ENCODE peak calls at places on chromosomes 6 and 20, in six cellular contexts. One of them, this sample, is unnamed. For H3K4me1, the result is how much of the 10 kb centered on the place peaks cover.

GRCh38 chr6:31532644-31533454 is 4.1 kb downstream of the MCCD1 start:
- DNase-seq in mesenchymal stem cell: no peak
- DNase-seq in H9: no peak
- DNase-seq in H1: no peak
- DNase-seq in mesendoderm: no peak
- DNase-seq in IMR-90: no peak
- DNase-seq in this sample: no peak

GRCh38 chr6:129981598-129981997 is 36.8 kb upstream of the L3MBTL3 start:
- DNase-seq in mesendoderm: no peak
- DNase-seq in H9: no peak
- DNase-seq in IMR-90: peak
- DNase-seq in H1: no peak
- DNase-seq in mesenchymal stem cell: peak
- DNase-seq in this sample: no peak

GRCh38 chr6:142088858-142089216 is 43.9 kb upstream of the GJE1 start:
- DNase-seq in H9: peak
- DNase-seq in mesendoderm: peak
- DNase-seq in IMR-90: peak
- DNase-seq in mesenchymal stem cell: peak
- DNase-seq in H1: peak
- DNase-seq in this sample: no peak

GRCh38 chr6:17879224-17879623 is 108.2 kb downstream of the KIF13A start:
- DNase-seq in mesenchymal stem cell: no peak
- DNase-seq in mesendoderm: no peak
- DNase-seq in H1: no peak
- DNase-seq in IMR-90: peak
- DNase-seq in H9: no peak
- DNase-seq in this sample: no peak

GRCh38 chr6:22334778-22335177 is 37.9 kb upstream of the PRL start:
- DNase-seq in H1: no peak
- DNase-seq in H9: no peak
- DNase-seq in IMR-90: no peak
- DNase-seq in mesendoderm: no peak
- DNase-seq in mesenchymal stem cell: no peak
- DNase-seq in this sample: no peak

GRCh38 chr6:81998432-81998831 is 246.0 kb upstream of the TENT5A start:
- DNase-seq in H9: no peak
- DNase-seq in mesendoderm: no peak
- DNase-seq in H1: no peak
- DNase-seq in IMR-90: peak
- DNase-seq in mesenchymal stem cell: peak
- DNase-seq in this sample: no peak

GRCh38 chr6:111737065-111737521 is 131.4 kb upstream of the TRAF3IP2 start:
- DNase-seq in mesenchymal stem cell: peak
- DNase-seq in IMR-90: peak
- DNase-seq in mesendoderm: no peak
- DNase-seq in H1: no peak
- DNase-seq in H9: no peak
- DNase-seq in this sample: no peak

GRCh38 chr20:59013031-59013951 is 5.9 kb upstream of the TUBB1 start:
- DNase-seq in H1: peak
- DNase-seq in mesenchymal stem cell: no peak
- DNase-seq in IMR-90: no peak
- DNase-seq in mesendoderm: no peak
- DNase-seq in H9: no peak
- DNase-seq in this sample: no peak

GRCh38 chr6:20642441-20642840 is 108.2 kb downstream of the CDKAL1 start:
- DNase-seq in H9: no peak
- DNase-seq in mesenchymal stem cell: no peak
- DNase-seq in H1: no peak
- DNase-seq in IMR-90: no peak
- DNase-seq in mesendoderm: no peak
- DNase-seq in this sample: no peak

GRCh38 chr6:40789143-40789764 is 202.1 kb upstream of the LRFN2 start:
- DNase-seq in H1: no peak
- DNase-seq in mesenchymal stem cell: peak
- DNase-seq in IMR-90: no peak
- DNase-seq in mesendoderm: peak
- DNase-seq in H9: no peak
- DNase-seq in this sample: no peak

GRCh38 chr6:2857580-2858337 is 16.1 kb upstream of the SERPINB1 start:
- DNase-seq in H9: no peak
- DNase-seq in H1: no peak
- DNase-seq in mesendoderm: peak
- DNase-seq in IMR-90: peak
- DNase-seq in mesenchymal stem cell: peak
- DNase-seq in this sample: no peak

GRCh38 chr20:35984382-35984781 is 16.0 kb downstream of the CNBD2 start:
- DNase-seq in H9: no peak
- DNase-seq in mesendoderm: no peak
- DNase-seq in H1: no peak
- DNase-seq in IMR-90: no peak
- DNase-seq in mesenchymal stem cell: no peak
- DNase-seq in this sample: no peak

GRCh38 chr20:51487525-51488279 is 54.8 kb downstream of the NFATC2 start:
- DNase-seq in IMR-90: peak
- DNase-seq in H9: no peak
- DNase-seq in H1: no peak
- DNase-seq in mesendoderm: no peak
- DNase-seq in mesenchymal stem cell: peak
- DNase-seq in this sample: no peak

GRCh38 chr20:24379116-24379927 is 90.1 kb upstream of the SYNDIG1 start:
- DNase-seq in mesenchymal stem cell: no peak
- DNase-seq in H1: no peak
- DNase-seq in H9: peak
- DNase-seq in IMR-90: peak
- DNase-seq in mesendoderm: peak
- DNase-seq in this sample: no peak

GRCh38 chr6:141107562-141108160 is 1025.1 kb upstream of the GJE1 start:
- DNase-seq in H1: no peak
- DNase-seq in H9: no peak
- DNase-seq in mesendoderm: peak
- DNase-seq in mesenchymal stem cell: peak
- DNase-seq in IMR-90: peak
- DNase-seq in this sample: no peak

GRCh38 chr6:160730911-160731310 is 28.9 kb downstream of the PLG start:
- DNase-seq in mesendoderm: peak
- DNase-seq in mesenchymal stem cell: no peak
- DNase-seq in IMR-90: no peak
- DNase-seq in H9: peak
- DNase-seq in H1: peak
- DNase-seq in this sample: no peak

GRCh38 chr6:85867595-85867994 is 224.9 kb upstream of the SYNCRIP start:
- DNase-seq in mesenchymal stem cell: no peak
- DNase-seq in H1: no peak
- DNase-seq in mesendoderm: no peak
- DNase-seq in H9: no peak
- DNase-seq in IMR-90: no peak
- DNase-seq in this sample: no peak

GRCh38 chr6:17710331-17710730 is 3.6 kb upstream of the NUP153 start:
- DNase-seq in mesenchymal stem cell: peak
- DNase-seq in IMR-90: peak
- DNase-seq in H9: no peak
- DNase-seq in mesendoderm: no peak
- DNase-seq in H1: no peak
- DNase-seq in this sample: no peak

GRCh38 chr6:70338775-70339174 is 35.9 kb upstream of the COL9A1 start:
- DNase-seq in mesendoderm: no peak
- DNase-seq in IMR-90: no peak
- DNase-seq in H1: no peak
- DNase-seq in H9: no peak
- DNase-seq in mesenchymal stem cell: no peak
- DNase-seq in this sample: no peak

GRCh38 chr6:30508890-30509736 is 19.8 kb downstream of the HLA-E start:
- DNase-seq in IMR-90: peak
- DNase-seq in mesenchymal stem cell: peak
- DNase-seq in H9: no peak
- DNase-seq in mesendoderm: no peak
- DNase-seq in H1: no peak
- DNase-seq in this sample: no peak

GRCh38 chr6:13278184-13278583 is 50.2 kb downstream of the TBC1D7 start:
- DNase-seq in H9: peak
- DNase-seq in H1: peak
- DNase-seq in mesenchymal stem cell: no peak
- DNase-seq in mesendoderm: peak
- DNase-seq in IMR-90: no peak
- DNase-seq in this sample: no peak

GRCh38 chr6:56026461-56027180 is 151.2 kb upstream of the BMP5 start:
- DNase-seq in mesendoderm: no peak
- DNase-seq in mesenchymal stem cell: no peak
- DNase-seq in H1: no peak
- DNase-seq in H9: no peak
- DNase-seq in IMR-90: no peak
- DNase-seq in this sample: no peak

GRCh38 chr20:44589522-44589921 is 7.1 kb downstream of the PKIG start:
- DNase-seq in H1: no peak
- DNase-seq in mesenchymal stem cell: no peak
- DNase-seq in H9: no peak
- DNase-seq in mesendoderm: no peak
- DNase-seq in IMR-90: no peak
- DNase-seq in this sample: no peak

GRCh38 chr6:3190779-3191178 is 33.4 kb upstream of the TUBB2A start:
- DNase-seq in IMR-90: no peak
- DNase-seq in H9: no peak
- DNase-seq in H1: no peak
- DNase-seq in mesendoderm: no peak
- DNase-seq in mesenchymal stem cell: no peak
- DNase-seq in this sample: no peak

GRCh38 chr6:135938588-135939215 is 87.2 kb downstream of the PDE7B start:
- DNase-seq in mesenchymal stem cell: peak
- DNase-seq in H1: no peak
- DNase-seq in H9: no peak
- DNase-seq in IMR-90: peak
- DNase-seq in mesendoderm: peak
- DNase-seq in this sample: no peak

GRCh38 chr6:135936606-135937005 is 85.1 kb downstream of the PDE7B start:
- DNase-seq in mesenchymal stem cell: peak
- DNase-seq in mesendoderm: no peak
- DNase-seq in IMR-90: peak
- DNase-seq in H9: no peak
- DNase-seq in H1: no peak
- DNase-seq in this sample: no peak

GRCh38 chr6:135937126-135937525 is 85.6 kb downstream of the PDE7B start:
- DNase-seq in mesenchymal stem cell: no peak
- DNase-seq in H9: no peak
- DNase-seq in mesendoderm: no peak
- DNase-seq in H1: no peak
- DNase-seq in IMR-90: no peak
- DNase-seq in this sample: no peak

GRCh38 chr6:135939216-135939610 is 87.7 kb downstream of the PDE7B start:
- DNase-seq in mesendoderm: no peak
- DNase-seq in IMR-90: no peak
- DNase-seq in H9: no peak
- DNase-seq in H1: no peak
- DNase-seq in mesenchymal stem cell: no peak
- DNase-seq in this sample: no peak

DNA sequence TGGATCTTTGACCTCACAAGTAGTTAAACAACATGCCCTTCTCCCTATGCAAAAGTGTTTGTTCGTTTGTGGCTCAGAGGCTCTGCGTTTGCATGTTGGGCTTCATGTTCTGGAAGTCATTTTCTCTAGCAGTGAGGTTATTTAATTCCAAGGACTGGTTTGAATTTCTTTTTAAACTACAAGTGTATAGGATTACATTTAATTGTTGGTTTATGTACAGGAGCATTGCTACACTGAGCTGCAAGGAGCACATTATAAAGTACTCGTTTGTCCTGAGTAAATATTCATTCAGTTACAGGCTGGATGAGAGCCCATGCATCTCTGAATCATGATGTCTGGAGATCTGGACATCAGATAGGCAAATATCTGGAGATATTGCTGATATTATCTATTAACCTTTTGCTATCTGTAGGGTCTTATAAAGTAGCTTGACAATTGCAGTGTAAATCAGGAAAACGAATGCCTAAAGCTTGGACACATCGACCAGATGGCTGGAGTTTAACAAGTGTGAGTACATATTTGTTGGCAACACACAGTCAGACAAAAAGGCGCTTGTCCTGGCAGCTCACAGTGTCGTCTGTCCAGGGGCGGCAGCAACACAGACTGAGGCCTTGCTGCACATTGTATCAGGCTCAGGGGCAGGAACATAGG is 84.6 kb downstream of the PDE7B start:
- DNase-seq in mesenchymal stem cell: peak
- DNase-seq in mesendoderm: no peak
- DNase-seq in IMR-90: peak
- DNase-seq in H9: no peak
- DNase-seq in H1: no peak
- DNase-seq in this sample: no peak
- H3K9ac ChIP-seq in mesenchymal stem cell: peak
- H3K9ac ChIP-seq in mesendoderm: no peak
- H3K9ac ChIP-seq in IMR-90: peak
- H3K9ac ChIP-seq in H9: no peak
- H3K9ac ChIP-seq in H1: no peak
- H3K9ac ChIP-seq in this sample: no peak

GRCh38 chr20:54177378-54177777 is 3.6 kb upstream of the CYP24A1 start:
- DNase-seq in IMR-90: no peak
- DNase-seq in H1: no peak
- DNase-seq in H9: no peak
- DNase-seq in mesenchymal stem cell: no peak
- DNase-seq in mesendoderm: no peak
- DNase-seq in this sample: no peak
- H3K4me1 ChIP-seq in IMR-90: under half
- H3K4me1 ChIP-seq in H1: under half
- H3K4me1 ChIP-seq in H9: under half
- H3K4me1 ChIP-seq in mesenchymal stem cell: under half
- H3K4me1 ChIP-seq in mesendoderm: under half
- H3K4me1 ChIP-seq in this sample: under half

GRCh38 chr20:32236819-32237218 is 29.1 kb downstream of the POFUT1 start:
- DNase-seq in mesendoderm: no peak
- DNase-seq in IMR-90: no peak
- DNase-seq in H1: no peak
- DNase-seq in mesenchymal stem cell: no peak
- DNase-seq in H9: no peak
- DNase-seq in this sample: no peak
- H2BK15ac ChIP-seq in mesendoderm: no peak
- H2BK15ac ChIP-seq in IMR-90: no peak
- H2BK15ac ChIP-seq in H1: no peak
- H2BK15ac ChIP-seq in mesenchymal stem cell: no peak
- H2BK15ac ChIP-seq in H9: no peak
- H2BK15ac ChIP-seq in this sample: no peak

DNA sequence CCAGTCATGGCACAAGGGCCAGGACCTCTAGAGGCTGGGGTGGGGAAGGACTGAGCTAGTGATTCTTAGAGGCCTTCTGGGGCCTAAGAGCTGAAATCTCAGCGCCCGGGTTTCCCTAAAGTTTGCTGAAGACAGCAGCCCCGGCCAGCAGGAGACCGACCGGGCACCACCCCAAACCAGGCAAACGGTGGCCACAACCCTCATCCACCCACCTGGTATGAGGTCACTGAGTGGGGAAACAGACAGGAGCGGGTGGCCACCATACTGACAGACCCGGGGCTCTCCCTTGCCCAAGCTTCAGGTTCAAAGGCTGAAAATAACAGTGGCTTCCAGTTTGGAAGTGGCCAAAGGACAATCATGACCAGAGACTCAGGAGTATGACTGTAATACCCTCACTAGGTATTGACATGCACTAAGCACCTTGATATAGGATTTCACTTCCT is 35.0 kb upstream of the ID1 start:
- DNase-seq in IMR-90: no peak
- DNase-seq in H9: no peak
- DNase-seq in H1: no peak
- DNase-seq in mesenchymal stem cell: no peak
- DNase-seq in mesendoderm: no peak
- DNase-seq in this sample: no peak
- H3K9ac ChIP-seq in IMR-90: no peak
- H3K9ac ChIP-seq in H9: no peak
- H3K9ac ChIP-seq in H1: no peak
- H3K9ac ChIP-seq in mesenchymal stem cell: peak
- H3K9ac ChIP-seq in mesendoderm: peak
- H3K9ac ChIP-seq in this sample: no peak

This sample was measured in neuronal stem cell.